ENCODE peak calls at places on chromosomes 4 and X, in seven cellular contexts. U, P, D, H, S, X and R are unnamed samples.

GRCh38 chr4:47482326-47482725 is 2.7 kb upstream of the ATP10D start:
- DNase-seq in U (no peak), P (no peak), D (no peak), H (no peak), S (peak), X (no peak), R (no peak)

GRCh38 chrX:148133099-148133725 is 152.1 kb downstream of the FMR1NB start:
- DNase-seq in U (no peak), P (no peak), D (no peak), H (no peak), S (peak), X (no peak), R (no peak)

GRCh38 chrX:44708470-44708869 is 135.4 kb upstream of the DUSP21 start:
- DNase-seq in U (no peak), P (no peak), D (no peak), H (no peak), S (no peak), X (no peak), R (no peak)

GRCh38 chr4:155954118-155954503 is 445 bp upstream of the CTSO start:
- DNase-seq in U (no peak), P (no peak), D (no peak), H (no peak), S (no peak), X (no peak), R (no peak)

GRCh38 chrX:129403974-129404669 is 119.2 kb downstream of the SMARCA1 start:
- DNase-seq in U (no peak), P (peak), D (no peak), H (no peak), S (no peak), X (no peak), R (no peak)

GRCh38 chr4:83504544-83504943 is 19.6 kb upstream of the ABRAXAS1 start:
- DNase-seq in U (no peak), P (no peak), D (no peak), H (no peak), S (no peak), X (no peak), R (no peak)

GRCh38 chr4:2253160-2254084 is 8.5 kb downstream of the MXD4 start:
- DNase-seq in U (no peak), P (no peak), D (no peak), H (no peak), S (no peak), X (no peak), R (no peak)

GRCh38 chr4:76270776-76271175 is 19.3 kb downstream of the FAM47E start:
- DNase-seq in U (no peak), P (no peak), D (no peak), H (no peak), S (no peak), X (no peak), R (no peak)

GRCh38 chr4:38870098-38870850 is 2.7 kb downstream of the FAM114A1 start:
- DNase-seq in U (no peak), P (no peak), D (no peak), H (no peak), S (no peak), X (no peak), R (no peak)

GRCh38 chrX:9627827-9628406 is 137.7 kb downstream of the GPR143 start:
- DNase-seq in U (no peak), P (no peak), D (no peak), H (no peak), S (no peak), X (no peak), R (no peak)

GRCh38 chr4:3520796-3521600 is 11.2 kb downstream of the LRPAP1 start:
- DNase-seq in U (no peak), P (no peak), D (no peak), H (no peak), S (no peak), X (no peak), R (no peak)

GRCh38 chr4:931194-931959 is 739 bp downstream of the GAK start:
- DNase-seq in U (peak), P (no peak), D (peak), H (no peak), S (peak), X (no peak), R (peak)

GRCh38 chr4:79297479-79297878 is 28.4 kb downstream of the NAA11 start:
- DNase-seq in U (no peak), P (no peak), D (no peak), H (no peak), S (no peak), X (no peak), R (no peak)

GRCh38 chr4:79300280-79300679 is 25.6 kb downstream of the NAA11 start:
- DNase-seq in U (no peak), P (no peak), D (no peak), H (no peak), S (no peak), X (no peak), R (no peak)

GRCh38 chr4:79298484-79298883 is 27.4 kb downstream of the NAA11 start:
- DNase-seq in U (no peak), P (no peak), D (no peak), H (no peak), S (no peak), X (no peak), R (no peak)

GRCh38 chr4:79297029-79297428 is 28.8 kb downstream of the NAA11 start:
- DNase-seq in U (no peak), P (no peak), D (no peak), H (no peak), S (no peak), X (no peak), R (no peak)

DNA sequence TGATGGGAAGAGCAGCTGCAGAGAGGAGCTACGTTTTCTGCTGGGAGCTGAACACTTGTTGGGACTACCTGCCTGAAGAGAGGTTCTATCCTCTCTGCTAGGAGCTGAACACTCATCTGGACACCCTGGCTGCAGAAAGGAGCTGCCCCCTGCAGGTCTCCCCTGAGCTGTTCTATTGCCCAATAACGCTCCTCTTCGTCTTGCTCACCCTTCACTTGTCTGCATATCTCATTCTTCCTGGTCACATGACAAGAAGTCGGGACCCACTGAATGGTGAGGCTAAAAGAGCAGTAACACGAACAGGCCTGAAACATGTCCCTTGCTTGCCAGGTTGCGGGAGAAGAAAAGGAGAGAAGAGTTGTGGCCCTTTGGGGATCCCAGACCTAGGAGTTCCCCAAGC is 27.8 kb downstream of the NAA11 start:
- DNase-seq in U (no peak), P (no peak), D (no peak), H (no peak), S (no peak), X (no peak), R (no peak)
- TF ChIP-seq CTCF in U (no peak), P (no peak), D (no peak), H (no peak), S (no peak), X (no peak), R (no peak)

GRCh38 chr4:139736257-139736626 is 70.6 kb downstream of the MGST2 start:
- DNase-seq in U (no peak), P (no peak), D (no peak), H (no peak), S (no peak), X (no peak), R (no peak)

GRCh38 chr4:139734201-139734874 is 68.7 kb downstream of the MGST2 start:
- DNase-seq in U (no peak), P (no peak), D (no peak), H (peak), S (peak), X (no peak), R (no peak)

GRCh38 chr4:139736661-139737060 is 71.0 kb downstream of the MGST2 start:
- DNase-seq in U (no peak), P (no peak), D (no peak), H (no peak), S (no peak), X (no peak), R (no peak)

GRCh38 chr4:139734875-139735380 is 69.3 kb downstream of the MGST2 start:
- DNase-seq in U (peak), P (peak), D (peak), H (peak), S (peak), X (peak), R (peak)

DNA sequence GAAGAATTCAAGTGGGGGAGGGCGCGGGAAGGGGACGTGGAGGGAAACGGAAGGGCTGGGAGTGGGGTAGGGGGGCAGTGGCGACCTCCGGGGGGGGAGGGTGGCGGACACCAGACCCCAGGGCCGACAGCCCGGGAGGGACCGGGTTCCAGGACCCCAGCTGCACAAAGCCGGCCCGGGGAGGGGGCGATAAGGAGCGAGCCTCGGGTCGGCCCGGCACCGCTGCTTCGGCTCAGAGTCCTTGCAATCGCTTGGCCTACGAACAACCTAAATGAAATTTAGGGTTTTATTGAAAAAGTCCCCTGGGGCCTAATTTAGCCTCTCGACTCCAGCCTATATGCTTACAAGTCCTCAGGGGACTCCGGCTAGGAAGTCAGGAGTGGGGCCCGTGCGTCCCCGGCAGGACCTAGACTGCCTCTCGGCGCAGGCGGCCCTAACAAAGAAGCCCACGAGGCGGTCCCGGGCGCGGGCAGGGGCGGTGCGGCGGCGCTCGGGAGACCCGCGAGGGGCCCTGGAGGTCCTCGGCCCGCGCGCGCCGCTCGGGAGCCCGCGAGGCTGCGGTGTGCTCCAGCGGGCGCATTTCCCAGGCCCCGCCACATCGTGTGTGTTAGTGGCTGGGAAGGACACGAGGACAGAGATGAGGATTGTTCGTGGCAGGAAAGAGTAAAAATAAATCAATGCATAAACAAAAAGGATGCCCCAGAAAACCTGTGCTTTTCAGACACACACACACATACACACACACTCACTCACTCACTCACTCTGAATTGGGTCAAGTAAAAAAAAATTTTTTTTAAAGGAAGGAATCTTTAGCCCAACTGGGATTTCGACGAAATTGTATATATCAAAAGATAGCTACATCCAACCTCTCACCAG is 70.0 kb downstream of the MGST2 start:
- DNase-seq in U (peak), P (no peak), D (peak), H (no peak), S (no peak), X (peak), R (no peak)
- TF ChIP-seq CTCF in U (no peak), P (no peak), D (no peak), H (no peak), S (no peak), X (no peak), R (no peak)

DNA sequence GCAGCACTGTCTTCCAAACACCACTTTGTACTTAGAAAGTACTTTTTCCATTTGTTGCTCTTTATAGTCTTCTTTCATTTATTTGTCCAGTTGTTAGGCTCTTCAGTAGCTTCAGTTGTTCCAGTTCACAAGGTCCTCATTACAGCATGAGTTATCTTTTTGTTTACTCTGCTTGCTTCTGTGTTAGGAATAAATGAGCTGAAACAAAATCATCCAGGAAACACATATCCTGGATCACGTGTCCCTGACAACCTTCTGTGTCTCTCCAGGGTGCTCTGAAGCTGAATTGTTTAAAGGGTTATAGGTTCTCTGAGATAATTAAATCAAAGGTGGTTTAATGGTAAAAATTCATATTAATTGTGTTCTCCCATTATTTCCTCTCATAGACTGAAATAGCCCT is 19.9 kb upstream of the KLHL8 start:
- DNase-seq in U (no peak), P (no peak), D (no peak), H (no peak), S (no peak), X (no peak), R (no peak)
- TF ChIP-seq CTCF in U (no peak), P (no peak), D (no peak), H (no peak), S (no peak), X (no peak), R (no peak)

GRCh38 chr4:45944000-45944399 is 179.9 kb downstream of the GABRG1 start:
- DNase-seq in U (no peak), P (no peak), D (peak), H (no peak), S (peak), X (no peak), R (no peak)
- TF ChIP-seq CTCF in U (no peak), P (peak), D (no peak), H (no peak), S (no peak), X (no peak), R (no peak)